ENCODE peak calls at places on chromosome 2, in seven cellular contexts. T is NCI-H774, P is NCI-H345, V is OCI-LY7, O is RPMI7951, Z is NCI-H1092 treated with DMSO at 0.1 percent for 48 hours, D is cardiac muscle cell. R is an unnamed sample.

GRCh38 chr2:74188018-74188601 is 9.4 kb upstream of the MOB1A start:
- DNase-seq in O (peak), P (peak), V (no peak), Z (no peak), D (peak), T (no peak), R (peak)

GRCh38 chr2:100957971-100958653 is 44.0 kb upstream of the RPL31 start:
- DNase-seq in P (no peak), T (no peak), O (peak), D (peak), V (no peak), Z (no peak), R (no peak)

GRCh38 chr2:169572189-169572588 is 1.5 kb downstream of the FASTKD1 start:
- DNase-seq in P (no peak), O (no peak), T (no peak), D (no peak), V (no peak), Z (no peak), R (no peak)

GRCh38 chr2:72014871-72015270 is 132.8 kb downstream of the CYP26B1 start:
- DNase-seq in P (no peak), D (peak), V (no peak), Z (no peak), T (no peak), O (no peak), R (no peak)

GRCh38 chr2:106165064-106165463 is 29.0 kb downstream of the UXS1 start:
- DNase-seq in V (no peak), P (no peak), O (no peak), D (no peak), T (no peak), Z (no peak), R (no peak)

GRCh38 chr2:201523506-201523905 is 72.0 kb downstream of the STRADB start:
- DNase-seq in D (peak), P (no peak), V (no peak), Z (no peak), O (no peak), T (no peak), R (no peak)

GRCh38 chr2:190069936-190070696 is 7.6 kb upstream of the MSTN start:
- DNase-seq in Z (peak), V (peak), T (no peak), D (peak), P (peak), O (peak), R (peak)

GRCh38 chr2:20650412-20650879 is 452 bp downstream of the HS1BP3 start:
- DNase-seq in T (peak), P (peak), D (peak), V (peak), Z (peak), O (peak), R (peak)

GRCh38 chr2:158011055-158011771 is 90.5 kb upstream of the UPP2 start:
- DNase-seq in Z (no peak), O (peak), T (no peak), V (no peak), D (no peak), P (no peak), R (no peak)

GRCh38 chr2:205833874-205834273 is 151.6 kb downstream of the NRP2 start:
- DNase-seq in O (no peak), D (no peak), T (no peak), Z (no peak), P (no peak), V (no peak), R (no peak)

GRCh38 chr2:43224131-43224570 is 2.3 kb downstream of the ZFP36L2 start:
- DNase-seq in O (peak), V (peak), P (no peak), T (no peak), Z (no peak), D (peak), R (peak)